ENCODE peak calls at places on chromosome 1, in four cellular contexts. L is HepG2, W is H1, Z is GM12878. B is an unnamed sample.

GRCh38 chr1:198970919-198971318 is 332.1 kb downstream of the PTPRC start:
- DNase-seq in L (peak; percentile 6), Z (no peak), W (no peak), B (no peak)

GRCh38 chr1:160768295-160768657 is 27.7 kb upstream of the LY9 start:
- DNase-seq in L (peak; percentile 29), W (no peak), Z (peak; percentile 84), B (peak; percentile 25)

GRCh38 chr1:226645279-226645976 is 93.7 kb downstream of the ITPKB start:
- DNase-seq in L (no peak), Z (no peak), W (no peak), B (no peak)

GRCh38 chr1:55156093-55156492 is 59.1 kb downstream of the USP24 start:
- DNase-seq in L (no peak), Z (no peak), W (no peak), B (no peak)

GRCh38 chr1:168905631-168906030 is 176.6 kb upstream of the DPT start:
- DNase-seq in L (no peak), Z (no peak), W (no peak), B (no peak)

GRCh38 chr1:27682351-27682944 is 10.5 kb upstream of the IFI6 start:
- DNase-seq in Z (no peak), L (peak; percentile 79), W (no peak), B (no peak)

GRCh38 chr1:205396972-205397616 is 24.8 kb downstream of the LEMD1 start:
- DNase-seq in Z (peak; percentile 8), L (peak; percentile 64), W (no peak), B (peak; percentile 75)

GRCh38 chr1:218565333-218565732 is 220.2 kb downstream of the TGFB2 start:
- DNase-seq in W (no peak), Z (no peak), L (no peak), B (no peak)

GRCh38 chr1:212873518-212873917 is 15.4 kb downstream of the FLVCR1 start:
- DNase-seq in L (no peak), Z (peak; percentile 77), W (no peak), B (no peak)

GRCh38 chr1:111399792-111400610 is 27.5 kb downstream of the OVGP1 start:
- DNase-seq in L (peak; percentile 40), Z (peak; percentile 15), W (no peak), B (peak; percentile 35)

GRCh38 chr1:187157552-187157951 is 328.8 kb downstream of the PLA2G4A start:
- DNase-seq in L (no peak), W (no peak), Z (no peak), B (peak; percentile 20)

GRCh38 chr1:237562247-237562823 is 328.4 kb downstream of the ZP4 start:
- DNase-seq in L (peak; percentile 61), Z (peak; percentile 4), W (no peak), B (peak; percentile 86)

GRCh38 chr1:1925437-1926345 is 6.6 kb upstream of the TMEM52 start:
- DNase-seq in L (no peak), Z (no peak), W (no peak), B (no peak)

GRCh38 chr1:45542591-45542990 is 8.0 kb upstream of the AKR1A1 start:
- DNase-seq in L (peak; percentile 90), W (no peak), Z (no peak), B (no peak)

GRCh38 chr1:43853161-43853921 is 80.3 kb upstream of the ARTN start:
- DNase-seq in W (no peak), Z (peak; percentile 87), L (no peak), B (no peak)

GRCh38 chr1:201357636-201358348 is 19.7 kb downstream of the TNNT2 start:
- DNase-seq in Z (no peak), W (no peak), L (no peak), B (no peak)

GRCh38 chr1:246742396-246742795 is 18.2 kb downstream of the SCCPDH start:
- DNase-seq in W (no peak), Z (no peak), L (no peak), B (no peak)

GRCh38 chr1:183443025-183443424 is 24.8 kb upstream of the NMNAT2 start:
- DNase-seq in W (no peak), Z (no peak), L (no peak), B (no peak)
- TF ChIP-seq YY1 in W (no peak), Z (no peak), L (no peak), B (no peak)

DNA sequence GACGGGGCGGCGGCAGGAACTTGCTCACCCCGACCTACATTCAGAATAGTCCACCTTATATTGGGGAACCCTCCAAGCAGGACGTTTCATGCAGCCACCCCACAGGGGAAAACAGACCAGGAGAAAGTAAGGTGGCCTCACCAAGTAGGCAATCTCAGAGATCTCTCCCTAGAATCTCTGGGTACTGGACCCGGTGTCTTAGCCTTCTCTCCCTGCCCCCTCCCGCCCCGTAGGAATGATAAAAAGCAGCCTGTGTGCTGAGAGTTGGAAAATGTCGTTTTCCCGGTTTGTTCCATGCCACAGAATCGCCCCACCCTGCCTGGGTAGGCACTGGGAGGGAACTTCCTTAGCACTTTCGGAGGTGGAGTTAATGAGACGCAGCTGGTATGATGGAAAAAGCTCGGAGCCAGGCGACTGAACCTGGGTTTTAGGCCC is 789 bp upstream of the PTPN14 start:
- DNase-seq in L (peak; percentile 11), Z (no peak), W (peak; percentile 75), B (peak; percentile 67)
- TF ChIP-seq ZNF274 in L (no peak), Z (no peak), W (no peak), B (no peak)

DNA sequence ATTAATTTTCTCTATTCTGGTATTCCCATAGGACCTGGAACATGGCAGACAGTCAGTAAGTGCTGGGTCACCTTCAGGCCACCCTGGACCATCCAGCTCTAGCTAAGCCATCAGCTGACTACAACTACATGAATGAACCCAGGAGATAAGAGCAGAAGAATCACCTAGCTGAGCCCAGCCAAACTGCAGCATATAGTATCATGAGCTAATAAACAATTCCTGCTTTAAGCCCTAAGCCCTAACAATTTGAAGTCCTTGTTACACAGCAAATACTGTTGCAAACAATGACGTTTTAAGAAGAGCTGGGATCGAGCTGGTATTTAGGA is 14.2 kb upstream of the CITED4 start:
- DNase-seq in Z (no peak), L (no peak), W (no peak), B (no peak)
- TF ChIP-seq SUZ12 in Z (no peak), L (no peak), W (no peak), B (no peak)

DNA sequence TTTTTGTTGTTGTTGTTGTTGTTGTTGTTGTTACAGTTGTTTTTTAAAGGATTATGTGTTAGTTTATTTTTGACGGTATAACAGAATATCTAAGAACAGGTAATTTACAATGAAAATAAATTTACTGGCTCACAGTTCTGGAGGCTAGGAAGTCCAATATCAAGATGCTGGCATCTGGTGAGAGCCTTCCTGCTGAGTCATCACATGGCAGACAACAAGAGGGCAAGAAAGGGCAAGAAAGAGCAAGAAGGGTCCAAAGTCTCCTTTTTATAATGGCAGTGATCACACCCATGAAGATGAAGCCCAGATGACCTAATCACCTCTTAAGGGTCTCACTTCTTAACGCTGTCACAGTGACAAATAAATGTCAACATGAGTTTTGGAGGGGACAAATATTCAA is 142.1 kb downstream of the NEGR1 start:
- DNase-seq in W (no peak), Z (no peak), L (no peak), B (no peak)
- TF ChIP-seq YY1 in W (no peak), Z (no peak), L (no peak), B (no peak)

GRCh38 chr1:35210306-35211112 is 17.6 kb upstream of the SFPQ start:
- DNase-seq in Z (no peak), W (peak; percentile 34), L (no peak), B (peak; percentile 96)
- TF ChIP-seq ZNF274 in Z (no peak), W (no peak), L (no peak), B (no peak)

GRCh38 chr1:172533511-172534116 is 664 bp downstream of the SUCO start:
- DNase-seq in W (no peak), Z (no peak), L (peak; percentile 10), B (peak; percentile 32)
- TF ChIP-seq SUZ12 in W (no peak), Z (no peak), L (no peak), B (no peak)

B was measured in NT2/D1.